ENCODE peak calls at places on chromosomes 5 and 9, in five cellular contexts. V, P, O, A and X are unnamed samples.

GRCh38 chr5:177081859-177082258 is 4.9 kb upstream of the FGFR4 start:
- DNase-seq in V (no peak), P (no peak), O (no peak), A (no peak), X (no peak)

GRCh38 chr9:76341616-76342015 is 52.6 kb downstream of the RFK start:
- DNase-seq in V (no peak), P (no peak), O (no peak), A (no peak), X (no peak)

GRCh38 chr5:150457112-150457511 is 7.6 kb upstream of the RPS14 start:
- DNase-seq in V (no peak), P (no peak), O (no peak), A (no peak), X (no peak)

GRCh38 chr9:99118782-99119466 is 14.0 kb downstream of the TGFBR1 start:
- DNase-seq in V (no peak), P (no peak), O (no peak), A (no peak), X (no peak)

GRCh38 chr9:16613605-16614004 is 256.9 kb downstream of the BNC2 start:
- DNase-seq in V (no peak), P (no peak), O (no peak), A (no peak), X (no peak)

GRCh38 chr5:114360362-114360761 is 1.5 kb upstream of the KCNN2 start:
- DNase-seq in V (no peak), P (no peak), O (no peak), A (peak), X (no peak)

GRCh38 chr9:37210737-37211523 is 90.6 kb downstream of the ZCCHC7 start:
- DNase-seq in V (no peak), P (no peak), O (no peak), A (no peak), X (no peak)

GRCh38 chr9:14348241-14349140 is 34.5 kb upstream of the NFIB start:
- DNase-seq in V (no peak), P (no peak), O (no peak), A (no peak), X (no peak)

GRCh38 chr5:73947876-73948275 is 321.9 kb downstream of the ARHGEF28 start:
- DNase-seq in V (no peak), P (no peak), O (no peak), A (peak), X (peak)

GRCh38 chr5:9698125-9698848 is 68.1 kb upstream of the TAS2R1 start:
- DNase-seq in V (peak), P (no peak), O (no peak), A (no peak), X (no peak)

GRCh38 chr5:149128023-149128875 is 13.0 kb upstream of the ABLIM3 start:
- DNase-seq in V (no peak), P (peak), O (no peak), A (no peak), X (no peak)

GRCh38 chr9:70563437-70564204 is 149.2 kb upstream of the KLF9 start:
- DNase-seq in V (peak), P (no peak), O (no peak), A (no peak), X (no peak)

GRCh38 chr5:13919087-13919486 is 25.4 kb downstream of the DNAH5 start:
- DNase-seq in V (no peak), P (no peak), O (no peak), A (no peak), X (no peak)

GRCh38 chr9:131266301-131267229 is 9.7 kb downstream of the FAM78A start:
- DNase-seq in V (no peak), P (no peak), O (no peak), A (no peak), X (no peak)

GRCh38 chr9:114448706-114449105 is 56.6 kb downstream of the WHRN start:
- DNase-seq in V (no peak), P (no peak), O (no peak), A (no peak), X (no peak)

GRCh38 chr9:106324596-106325280 is 538.2 kb upstream of the ZNF462 start:
- DNase-seq in V (no peak), P (no peak), O (no peak), A (no peak), X (no peak)

GRCh38 chr9:4489919-4490704 is at the start of gene SLC1A1:
- DNase-seq in V (no peak), P (peak), O (peak), A (peak), X (peak)

GRCh38 chr9:123111977-123112869 is 78.8 kb downstream of the GPR21 start:
- DNase-seq in V (no peak), P (peak), O (no peak), A (no peak), X (no peak)

GRCh38 chr5:4453650-4454049 is 686.5 kb upstream of the ADAMTS16 start:
- DNase-seq in V (no peak), P (no peak), O (no peak), A (no peak), X (no peak)

GRCh38 chr5:96023518-96023917 is 61.9 kb upstream of the ELL2 start:
- DNase-seq in V (no peak), P (no peak), O (no peak), A (no peak), X (no peak)

GRCh38 chr9:123834907-123835562 is 94.9 kb downstream of the DENND1A start:
- DNase-seq in V (no peak), P (no peak), O (no peak), A (peak), X (no peak)

GRCh38 chr5:145834917-145835838 is at the start of gene PRELID2:
- DNase-seq in V (peak), P (peak), O (peak), A (peak), X (no peak)

GRCh38 chr9:115973241-115973640 is 180.3 kb upstream of the PAPPA start:
- DNase-seq in V (no peak), P (no peak), O (no peak), A (no peak), X (no peak)

GRCh38 chr9:108297025-108297424 is 558.8 kb downstream of the ACTL7B start:
- DNase-seq in V (peak), P (no peak), O (no peak), A (no peak), X (no peak)

GRCh38 chr5:170541146-170541769 is 37.4 kb downstream of the KCNIP1 start:
- DNase-seq in V (no peak), P (no peak), O (no peak), A (no peak), X (no peak)

GRCh38 chr9:127149010-127149409 is 26.6 kb upstream of the ANGPTL2 start:
- DNase-seq in V (no peak), P (no peak), O (no peak), A (no peak), X (no peak)

GRCh38 chr9:134457321-134457923 is 131.2 kb downstream of the RXRA start:
- DNase-seq in V (no peak), P (no peak), O (no peak), A (no peak), X (no peak)